ENCODE peak calls at places on chromosome 6, in seven cellular contexts. One of them, this sample, is unnamed.

GRCh38 chr6:163406320-163406719 is 8.2 kb upstream of the QKI start:
- DNase-seq in PC-3: no peak
- DNase-seq in heart left ventricle: no peak
- DNase-seq in heart right ventricle: no peak
- DNase-seq in uterus: no peak
- DNase-seq in tibial artery: no peak
- DNase-seq in CD8-positive, alpha-beta T cell: no peak
- DNase-seq in this sample: no peak

GRCh38 chr6:108027054-108027453 is 47.5 kb downstream of the OSTM1 start:
- DNase-seq in uterus: no peak
- DNase-seq in PC-3: no peak
- DNase-seq in tibial artery: no peak
- DNase-seq in heart right ventricle: no peak
- DNase-seq in heart left ventricle: no peak
- DNase-seq in CD8-positive, alpha-beta T cell: no peak
- DNase-seq in this sample: no peak

GRCh38 chr6:5087389-5087788 is 2.2 kb downstream of the PPP1R3G start:
- DNase-seq in heart left ventricle: peak; percentile 68
- DNase-seq in PC-3: no peak
- DNase-seq in uterus: no peak
- DNase-seq in CD8-positive, alpha-beta T cell: no peak
- DNase-seq in tibial artery: peak; percentile 75
- DNase-seq in heart right ventricle: peak; percentile 44
- DNase-seq in this sample: no peak

GRCh38 chr6:43113431-43114260 is 37.5 kb downstream of the PTK7 start:
- DNase-seq in tibial artery: no peak
- DNase-seq in heart right ventricle: no peak
- DNase-seq in heart left ventricle: no peak
- DNase-seq in CD8-positive, alpha-beta T cell: no peak
- DNase-seq in PC-3: no peak
- DNase-seq in uterus: peak; percentile 59
- DNase-seq in this sample: no peak

GRCh38 chr6:88629838-88630462 is 333.5 kb downstream of the RNGTT start:
- DNase-seq in PC-3: no peak
- DNase-seq in CD8-positive, alpha-beta T cell: no peak
- DNase-seq in heart left ventricle: no peak
- DNase-seq in uterus: no peak
- DNase-seq in tibial artery: no peak
- DNase-seq in heart right ventricle: no peak
- DNase-seq in this sample: no peak

GRCh38 chr6:131946404-131946991 is 4.7 kb downstream of the CCN2 start:
- DNase-seq in CD8-positive, alpha-beta T cell: no peak
- DNase-seq in heart right ventricle: no peak
- DNase-seq in heart left ventricle: no peak
- DNase-seq in uterus: no peak
- DNase-seq in PC-3: no peak
- DNase-seq in tibial artery: no peak
- DNase-seq in this sample: no peak

GRCh38 chr6:10655508-10656055 is 38.8 kb downstream of the C6orf52 start:
- DNase-seq in heart right ventricle: no peak
- DNase-seq in heart left ventricle: no peak
- DNase-seq in uterus: no peak
- DNase-seq in tibial artery: no peak
- DNase-seq in PC-3: no peak
- DNase-seq in CD8-positive, alpha-beta T cell: no peak
- DNase-seq in this sample: no peak

GRCh38 chr6:118815495-118815894 is 78.5 kb upstream of the ASF1A start:
- DNase-seq in tibial artery: no peak
- DNase-seq in heart left ventricle: no peak
- DNase-seq in CD8-positive, alpha-beta T cell: no peak
- DNase-seq in heart right ventricle: no peak
- DNase-seq in PC-3: no peak
- DNase-seq in uterus: no peak
- DNase-seq in this sample: no peak

GRCh38 chr6:5584072-5584471 is 322.8 kb downstream of the FARS2 start:
- DNase-seq in PC-3: no peak
- DNase-seq in tibial artery: no peak
- DNase-seq in CD8-positive, alpha-beta T cell: no peak
- DNase-seq in heart right ventricle: no peak
- DNase-seq in uterus: no peak
- DNase-seq in heart left ventricle: no peak
- DNase-seq in this sample: no peak

GRCh38 chr6:10681795-10682194 is 12.6 kb downstream of the C6orf52 start:
- DNase-seq in heart right ventricle: no peak
- DNase-seq in uterus: no peak
- DNase-seq in PC-3: no peak
- DNase-seq in CD8-positive, alpha-beta T cell: no peak
- DNase-seq in heart left ventricle: no peak
- DNase-seq in tibial artery: no peak
- DNase-seq in this sample: no peak

GRCh38 chr6:117266267-117266797 is 974 bp downstream of the VGLL2 start:
- DNase-seq in heart left ventricle: no peak
- DNase-seq in PC-3: no peak
- DNase-seq in heart right ventricle: no peak
- DNase-seq in CD8-positive, alpha-beta T cell: no peak
- DNase-seq in tibial artery: no peak
- DNase-seq in uterus: no peak
- DNase-seq in this sample: no peak

GRCh38 chr6:112149719-112150263 is 62.4 kb downstream of the FAM229B start:
- DNase-seq in heart right ventricle: no peak
- DNase-seq in PC-3: no peak
- DNase-seq in uterus: peak; percentile 40
- DNase-seq in CD8-positive, alpha-beta T cell: no peak
- DNase-seq in heart left ventricle: no peak
- DNase-seq in tibial artery: no peak
- DNase-seq in this sample: no peak

GRCh38 chr6:19013011-19013410 is 625.9 kb downstream of the RNF144B start:
- DNase-seq in heart right ventricle: no peak
- DNase-seq in tibial artery: no peak
- DNase-seq in PC-3: peak; percentile 58
- DNase-seq in CD8-positive, alpha-beta T cell: no peak
- DNase-seq in heart left ventricle: no peak
- DNase-seq in uterus: no peak
- DNase-seq in this sample: no peak

GRCh38 chr6:39834278-39834677 is 42.1 kb downstream of the DAAM2 start:
- DNase-seq in tibial artery: no peak
- DNase-seq in heart left ventricle: no peak
- DNase-seq in PC-3: no peak
- DNase-seq in CD8-positive, alpha-beta T cell: no peak
- DNase-seq in uterus: no peak
- DNase-seq in heart right ventricle: no peak
- DNase-seq in this sample: no peak

GRCh38 chr6:14707971-14708465 is 537.9 kb upstream of the JARID2 start:
- DNase-seq in tibial artery: no peak
- DNase-seq in uterus: no peak
- DNase-seq in heart right ventricle: no peak
- DNase-seq in heart left ventricle: no peak
- DNase-seq in CD8-positive, alpha-beta T cell: no peak
- DNase-seq in PC-3: no peak
- DNase-seq in this sample: no peak

GRCh38 chr6:33430991-33431879 is 11.4 kb downstream of the SYNGAP1 start:
- DNase-seq in heart left ventricle: peak; percentile 63
- DNase-seq in uterus: peak; percentile 79
- DNase-seq in PC-3: no peak
- DNase-seq in CD8-positive, alpha-beta T cell: peak; percentile 78
- DNase-seq in tibial artery: peak; percentile 73
- DNase-seq in heart right ventricle: peak; percentile 57
- DNase-seq in this sample: peak; percentile 74

GRCh38 chr6:63882208-63882607 is 246.6 kb downstream of the PHF3 start:
- DNase-seq in heart right ventricle: no peak
- DNase-seq in heart left ventricle: no peak
- DNase-seq in CD8-positive, alpha-beta T cell: no peak
- DNase-seq in PC-3: peak; percentile 14
- DNase-seq in tibial artery: no peak
- DNase-seq in uterus: no peak
- DNase-seq in this sample: no peak

GRCh38 chr6:118141211-118141610 is 234.1 kb downstream of the SLC35F1 start:
- DNase-seq in CD8-positive, alpha-beta T cell: no peak
- DNase-seq in heart left ventricle: no peak
- DNase-seq in uterus: no peak
- DNase-seq in tibial artery: no peak
- DNase-seq in PC-3: no peak
- DNase-seq in heart right ventricle: no peak
- DNase-seq in this sample: no peak

GRCh38 chr6:836276-836853 is 143.4 kb upstream of the EXOC2 start:
- DNase-seq in CD8-positive, alpha-beta T cell: no peak
- DNase-seq in PC-3: peak; percentile 31
- DNase-seq in uterus: no peak
- DNase-seq in tibial artery: no peak
- DNase-seq in heart right ventricle: no peak
- DNase-seq in heart left ventricle: no peak
- DNase-seq in this sample: no peak

GRCh38 chr6:34680802-34681515 is 15.6 kb downstream of the ILRUN start:
- DNase-seq in heart right ventricle: no peak
- DNase-seq in heart left ventricle: no peak
- DNase-seq in CD8-positive, alpha-beta T cell: no peak
- DNase-seq in PC-3: peak; percentile 61
- DNase-seq in uterus: no peak
- DNase-seq in tibial artery: no peak
- DNase-seq in this sample: no peak

GRCh38 chr6:165098165-165098564 is 211.2 kb downstream of the C6orf118 start:
- DNase-seq in tibial artery: no peak
- DNase-seq in heart left ventricle: no peak
- DNase-seq in PC-3: no peak
- DNase-seq in heart right ventricle: no peak
- DNase-seq in uterus: no peak
- DNase-seq in CD8-positive, alpha-beta T cell: no peak
- DNase-seq in this sample: no peak

GRCh38 chr6:49606696-49607390 is 29.8 kb downstream of the RHAG start:
- DNase-seq in heart left ventricle: no peak
- DNase-seq in PC-3: peak; percentile 93
- DNase-seq in CD8-positive, alpha-beta T cell: no peak
- DNase-seq in heart right ventricle: no peak
- DNase-seq in uterus: no peak
- DNase-seq in tibial artery: no peak
- DNase-seq in this sample: no peak

GRCh38 chr6:32439708-32440214 is at the start of gene HLA-DRA:
- DNase-seq in heart right ventricle: no peak
- DNase-seq in PC-3: peak; percentile 79
- DNase-seq in CD8-positive, alpha-beta T cell: no peak
- DNase-seq in tibial artery: no peak
- DNase-seq in uterus: no peak
- DNase-seq in heart left ventricle: no peak
- DNase-seq in this sample: no peak

GRCh38 chr6:152309648-152310047 is 327.5 kb downstream of the SYNE1 start:
- DNase-seq in PC-3: peak; percentile 62
- DNase-seq in tibial artery: no peak
- DNase-seq in heart left ventricle: no peak
- DNase-seq in heart right ventricle: no peak
- DNase-seq in CD8-positive, alpha-beta T cell: peak; percentile 40
- DNase-seq in uterus: no peak
- DNase-seq in this sample: peak; percentile 63

GRCh38 chr6:160138839-160139419 is 17.3 kb downstream of the SLC22A1 start:
- DNase-seq in heart right ventricle: no peak
- DNase-seq in PC-3: no peak
- DNase-seq in tibial artery: no peak
- DNase-seq in CD8-positive, alpha-beta T cell: no peak
- DNase-seq in heart left ventricle: no peak
- DNase-seq in uterus: no peak
- DNase-seq in this sample: no peak

GRCh38 chr6:107154131-107154906 is 39.0 kb upstream of the BEND3 start:
- DNase-seq in heart left ventricle: no peak
- DNase-seq in CD8-positive, alpha-beta T cell: no peak
- DNase-seq in uterus: no peak
- DNase-seq in PC-3: no peak
- DNase-seq in tibial artery: no peak
- DNase-seq in heart right ventricle: no peak
- DNase-seq in this sample: no peak

GRCh38 chr6:35903679-35904078 is 17.2 kb downstream of the SRPK1 start:
- DNase-seq in heart right ventricle: no peak
- DNase-seq in PC-3: no peak
- DNase-seq in uterus: no peak
- DNase-seq in heart left ventricle: no peak
- DNase-seq in CD8-positive, alpha-beta T cell: no peak
- DNase-seq in tibial artery: no peak
- DNase-seq in this sample: no peak

GRCh38 chr6:157885211-157885788 is 62.3 kb downstream of the SNX9 start:
- DNase-seq in PC-3: no peak
- DNase-seq in CD8-positive, alpha-beta T cell: peak; percentile 22
- DNase-seq in uterus: no peak
- DNase-seq in heart left ventricle: no peak
- DNase-seq in tibial artery: no peak
- DNase-seq in heart right ventricle: no peak
- DNase-seq in this sample: peak; percentile 48

GRCh38 chr6:166456360-166457156 is 73.8 kb upstream of the MPC1 start:
- DNase-seq in tibial artery: no peak
- DNase-seq in heart right ventricle: no peak
- DNase-seq in heart left ventricle: no peak
- DNase-seq in PC-3: peak; percentile 33
- DNase-seq in uterus: no peak
- DNase-seq in CD8-positive, alpha-beta T cell: no peak
- DNase-seq in this sample: no peak

GRCh38 chr6:161406633-161407032 is 132.8 kb upstream of the AGPAT4 start:
- DNase-seq in CD8-positive, alpha-beta T cell: no peak
- DNase-seq in heart left ventricle: no peak
- DNase-seq in tibial artery: no peak
- DNase-seq in PC-3: peak; percentile 90
- DNase-seq in heart right ventricle: no peak
- DNase-seq in uterus: no peak
- DNase-seq in this sample: no peak
- H3K27ac ChIP-seq in CD8-positive, alpha-beta T cell: no peak overlapping the region
- H3K27ac ChIP-seq in heart left ventricle: no peak overlapping the region
- H3K27ac ChIP-seq in tibial artery: no peak overlapping the region
- H3K27ac ChIP-seq in PC-3: peak overlapping the region; percentile 70
- H3K27ac ChIP-seq in heart right ventricle: no peak overlapping the region
- H3K27ac ChIP-seq in uterus: no peak overlapping the region
- H3K27ac ChIP-seq in this sample: no peak overlapping the region

GRCh38 chr6:143441680-143442359 is 8.7 kb downstream of the ADAT2 start:
- DNase-seq in PC-3: peak; percentile 30
- DNase-seq in CD8-positive, alpha-beta T cell: no peak
- DNase-seq in uterus: no peak
- DNase-seq in heart right ventricle: no peak
- DNase-seq in heart left ventricle: no peak
- DNase-seq in tibial artery: no peak
- DNase-seq in this sample: no peak
- H3K27ac ChIP-seq in PC-3: peak overlapping the region; percentile 20
- H3K27ac ChIP-seq in CD8-positive, alpha-beta T cell: no peak overlapping the region
- H3K27ac ChIP-seq in uterus: no peak overlapping the region
- H3K27ac ChIP-seq in heart right ventricle: no peak overlapping the region
- H3K27ac ChIP-seq in heart left ventricle: no peak overlapping the region
- H3K27ac ChIP-seq in tibial artery: no peak overlapping the region
- H3K27ac ChIP-seq in this sample: no peak overlapping the region

GRCh38 chr6:44304282-44305199 is 8.6 kb downstream of the AARS2 start:
- DNase-seq in uterus: no peak
- DNase-seq in tibial artery: peak; percentile 63
- DNase-seq in PC-3: peak; percentile 35
- DNase-seq in heart left ventricle: no peak
- DNase-seq in CD8-positive, alpha-beta T cell: peak; percentile 15
- DNase-seq in heart right ventricle: no peak
- DNase-seq in this sample: peak; percentile 38
- H3K27ac ChIP-seq in uterus: no peak overlapping the region
- H3K27ac ChIP-seq in tibial artery: no peak overlapping the region
- H3K27ac ChIP-seq in PC-3: no peak overlapping the region
- H3K27ac ChIP-seq in heart left ventricle: no peak overlapping the region
- H3K27ac ChIP-seq in CD8-positive, alpha-beta T cell: no peak overlapping the region
- H3K27ac ChIP-seq in heart right ventricle: no peak overlapping the region
- H3K27ac ChIP-seq in this sample: no peak overlapping the region

GRCh38 chr6:158903801-158904200 is 84.6 kb upstream of the EZR start:
- DNase-seq in tibial artery: no peak
- DNase-seq in heart right ventricle: no peak
- DNase-seq in heart left ventricle: no peak
- DNase-seq in uterus: no peak
- DNase-seq in CD8-positive, alpha-beta T cell: no peak
- DNase-seq in PC-3: no peak
- DNase-seq in this sample: no peak
- H3K27ac ChIP-seq in tibial artery: no peak overlapping the region
- H3K27ac ChIP-seq in heart right ventricle: no peak overlapping the region
- H3K27ac ChIP-seq in heart left ventricle: no peak overlapping the region
- H3K27ac ChIP-seq in uterus: no peak overlapping the region
- H3K27ac ChIP-seq in CD8-positive, alpha-beta T cell: no peak overlapping the region
- H3K27ac ChIP-seq in PC-3: no peak overlapping the region
- H3K27ac ChIP-seq in this sample: no peak overlapping the region

This sample was measured in CD4-positive, alpha-beta T cell.